ENCODE peak calls at places on chromosomes 7 and 10, in nine cellular contexts. H is K562, L is HepG2, J is H1, B is stomach, Y is transverse colon, T is sigmoid colon, K is A549, Q is SK-N-SH. Z is an unnamed sample.

GRCh38 chr7:44733708-44734481 is 14.8 kb upstream of the ZMIZ2 start:
- DNase-seq in H (no peak), L (no peak), J (no peak), B (no peak), Y (no peak), T (no peak), K (no peak), Q (no peak), Z (no peak)

GRCh38 chr7:51593638-51594037 is 277.0 kb upstream of the COBL start:
- DNase-seq in H (no peak), L (no peak), J (no peak), B (no peak), Y (no peak), T (no peak), K (no peak), Q (no peak), Z (no peak)

GRCh38 chr10:98470850-98471249 is 24.1 kb upstream of the HPS1 start:
- DNase-seq in H (no peak), L (no peak), J (no peak), B (no peak), Y (no peak), T (no peak), K (no peak), Q (no peak), Z (no peak)

GRCh38 chr10:14102056-14102455 is 228.7 kb downstream of the FRMD4A start:
- DNase-seq in H (no peak), L (no peak), J (no peak), B (no peak), Y (no peak), T (no peak), K (no peak), Q (no peak), Z (no peak)

GRCh38 chr7:26398436-26399308 is 107.0 kb downstream of the SNX10 start:
- DNase-seq in H (peak), L (no peak), J (no peak), B (peak), Y (peak), T (peak), K (peak), Q (peak), Z (peak)

GRCh38 chr7:151046603-151047573 is 1.4 kb upstream of the ASIC3 start:
- DNase-seq in H (peak), L (no peak), J (no peak), B (no peak), Y (no peak), T (no peak), K (no peak), Q (peak), Z (no peak)

GRCh38 chr7:19397917-19398316 is 252.7 kb upstream of the FERD3L start:
- DNase-seq in H (no peak), L (no peak), J (no peak), B (no peak), Y (no peak), T (no peak), K (no peak), Q (no peak), Z (no peak)

GRCh38 chr7:15648461-15648961 is 38.0 kb downstream of the MEOX2 start:
- DNase-seq in H (no peak), L (no peak), J (no peak), B (no peak), Y (no peak), T (no peak), K (no peak), Q (no peak), Z (no peak)

GRCh38 chr10:29501692-29502091 is 133.1 kb downstream of the SVIL start:
- DNase-seq in H (peak), L (no peak), J (no peak), B (no peak), Y (no peak), T (no peak), K (peak), Q (no peak), Z (no peak)

GRCh38 chr7:33604015-33604414 is 301.3 kb upstream of the BMPER start:
- DNase-seq in H (no peak), L (no peak), J (no peak), B (no peak), Y (no peak), T (no peak), K (no peak), Q (no peak), Z (no peak)

GRCh38 chr7:92461027-92462003 is 14.0 kb downstream of the GATAD1 start:
- DNase-seq in H (peak), L (peak), J (no peak), B (no peak), Y (peak), T (no peak), K (peak), Q (peak), Z (no peak)

GRCh38 chr10:20240643-20241042 is 424.4 kb downstream of the PLXDC2 start:
- DNase-seq in H (no peak), L (no peak), J (no peak), B (no peak), Y (no peak), T (no peak), K (no peak), Q (no peak), Z (no peak)

GRCh38 chr10:35594115-35594849 is 10.9 kb upstream of the GJD4 start:
- DNase-seq in H (no peak), L (no peak), J (peak), B (no peak), Y (no peak), T (no peak), K (no peak), Q (no peak), Z (no peak)

GRCh38 chr7:155881471-155882350 is 69.4 kb upstream of the SHH start:
- DNase-seq in H (no peak), L (no peak), J (no peak), B (peak), Y (no peak), T (peak), K (no peak), Q (no peak), Z (no peak)

GRCh38 chr7:5665106-5666025 is 116.1 kb downstream of the RNF216 start:
- DNase-seq in H (peak), L (peak), J (peak), B (peak), Y (peak), T (peak), K (peak), Q (peak), Z (peak)

GRCh38 chr7:78178319-78178718 is 379.7 kb downstream of the PHTF2 start:
- DNase-seq in H (no peak), L (no peak), J (no peak), B (no peak), Y (no peak), T (no peak), K (no peak), Q (no peak), Z (no peak)

GRCh38 chr10:131845505-131846223 is 55.1 kb upstream of the PPP2R2D start:
- DNase-seq in H (no peak), L (no peak), J (no peak), B (no peak), Y (no peak), T (no peak), K (no peak), Q (no peak), Z (no peak)

GRCh38 chr10:131786756-131787605 is 113.8 kb upstream of the PPP2R2D start:
- DNase-seq in H (peak), L (no peak), J (no peak), B (peak), Y (no peak), T (no peak), K (peak), Q (peak), Z (peak)

GRCh38 chr10:13106387-13106786 is 6.4 kb downstream of the OPTN start:
- DNase-seq in H (no peak), L (no peak), J (no peak), B (no peak), Y (no peak), T (no peak), K (no peak), Q (no peak), Z (no peak)

GRCh38 chr7:138460176-138460648 is at the start of gene TRIM24:
- DNase-seq in H (no peak), L (no peak), J (no peak), B (no peak), Y (no peak), T (peak), K (peak), Q (peak), Z (no peak)

GRCh38 chr10:95818663-95819062 is 62.7 kb downstream of the ENTPD1 start:
- DNase-seq in H (no peak), L (peak), J (no peak), B (no peak), Y (no peak), T (no peak), K (no peak), Q (no peak), Z (no peak)

GRCh38 chr10:100887761-100888296 is 24.9 kb upstream of the SLF2 start:
- DNase-seq in H (no peak), L (no peak), J (no peak), B (no peak), Y (no peak), T (no peak), K (no peak), Q (no peak), Z (no peak)

GRCh38 chr10:11330383-11331020 is 280.9 kb downstream of the USP6NL start:
- DNase-seq in H (no peak), L (no peak), J (no peak), B (no peak), Y (no peak), T (no peak), K (no peak), Q (no peak), Z (no peak)

GRCh38 chr7:71563276-71563675 is 431.3 kb downstream of the GALNT17 start:
- DNase-seq in H (no peak), L (no peak), J (no peak), B (no peak), Y (no peak), T (no peak), K (no peak), Q (no peak), Z (no peak)

GRCh38 chr7:2030475-2031456 is 202.0 kb downstream of the MAD1L1 start:
- DNase-seq in H (no peak), L (no peak), J (no peak), B (no peak), Y (no peak), T (peak), K (no peak), Q (peak), Z (peak)

GRCh38 chr7:112546723-112547513 is 66.1 kb downstream of the LSMEM1 start:
- DNase-seq in H (no peak), L (peak), J (peak), B (no peak), Y (no peak), T (no peak), K (no peak), Q (peak), Z (no peak)

GRCh38 chr7:124155400-124156022 is 122.6 kb upstream of the TMEM229A start:
- DNase-seq in H (no peak), L (peak), J (no peak), B (no peak), Y (no peak), T (no peak), K (peak), Q (peak), Z (no peak)

GRCh38 chr10:131851332-131851731 is 49.5 kb upstream of the PPP2R2D start:
- DNase-seq in H (no peak), L (no peak), J (no peak), B (no peak), Y (no peak), T (no peak), K (no peak), Q (no peak), Z (no peak)

GRCh38 chr10:75105576-75106197 is 5.8 kb upstream of the SAMD8 start:
- DNase-seq in H (no peak), L (no peak), J (no peak), B (peak), Y (no peak), T (peak), K (no peak), Q (no peak), Z (no peak)

GRCh38 chr10:12097791-12098190 is 29.0 kb downstream of the DHTKD1 start:
- DNase-seq in H (no peak), L (no peak), J (no peak), B (no peak), Y (peak), T (no peak), K (no peak), Q (no peak), Z (no peak)

GRCh38 chr10:54124209-54124890 is 676.7 kb downstream of the PCDH15 start:
- DNase-seq in H (no peak), L (no peak), J (no peak), B (no peak), Y (no peak), T (no peak), K (no peak), Q (no peak), Z (no peak)

GRCh38 chr10:29576681-29577080 is 58.1 kb downstream of the SVIL start:
- DNase-seq in H (no peak), L (no peak), J (no peak), B (no peak), Y (no peak), T (no peak), K (no peak), Q (no peak), Z (no peak)

GRCh38 chr7:21616796-21617436 is 74.1 kb downstream of the DNAH11 start:
- DNase-seq in H (no peak), L (no peak), J (no peak), B (no peak), Y (no peak), T (no peak), K (peak), Q (no peak), Z (no peak)

GRCh38 chr10:22016046-22016705 is 12.6 kb upstream of the DNAJC1 start:
- DNase-seq in H (no peak), L (no peak), J (no peak), B (no peak), Y (no peak), T (no peak), K (no peak), Q (no peak), Z (no peak)

GRCh38 chr10:31707578-31708411 is 220.8 kb downstream of the ARHGAP12 start:
- DNase-seq in H (no peak), L (no peak), J (no peak), B (no peak), Y (peak), T (peak), K (no peak), Q (no peak), Z (peak)

GRCh38 chr10:44008917-44009620 is 360.4 kb upstream of the ZNF32 start:
- DNase-seq in H (no peak), L (no peak), J (no peak), B (no peak), Y (no peak), T (no peak), K (no peak), Q (no peak), Z (no peak)

GRCh38 chr10:86244296-86244695 is 122.3 kb downstream of the GRID1 start:
- DNase-seq in H (no peak), L (no peak), J (no peak), B (no peak), Y (no peak), T (no peak), K (no peak), Q (peak), Z (no peak)

GRCh38 chr10:49135575-49136313 is 1.9 kb upstream of the FAM170B start:
- DNase-seq in H (no peak), L (no peak), J (no peak), B (no peak), Y (no peak), T (no peak), K (no peak), Q (no peak), Z (no peak)

GRCh38 chr10:63563623-63564022 is 42.4 kb downstream of the REEP3 start:
- DNase-seq in H (no peak), L (no peak), J (no peak), B (no peak), Y (no peak), T (no peak), K (no peak), Q (no peak), Z (no peak)

GRCh38 chr7:155660059-155660757 is 15.7 kb downstream of the RBM33 start:
- DNase-seq in H (no peak), L (no peak), J (no peak), B (no peak), Y (no peak), T (no peak), K (no peak), Q (no peak), Z (no peak)

DNA sequence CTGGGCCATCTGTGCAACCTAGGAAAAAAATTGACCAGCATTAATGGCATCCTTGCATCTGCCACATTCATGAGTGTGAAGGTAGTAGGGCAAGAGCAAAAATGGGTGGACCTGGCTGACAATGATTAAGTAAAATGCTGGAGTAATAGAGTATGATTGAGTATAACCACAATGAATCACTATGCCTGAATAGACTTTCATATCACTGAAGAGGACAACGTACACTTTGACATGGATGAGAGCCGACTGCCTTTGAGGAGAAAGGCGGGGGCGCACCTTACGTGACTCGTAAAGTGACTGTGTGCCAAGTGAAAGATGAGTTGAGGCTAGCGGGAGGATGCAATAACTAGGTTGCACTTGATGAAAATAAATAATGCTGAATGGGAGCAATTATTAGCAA is 596.3 kb downstream of the NXPH1 start:
- DNase-seq in H (no peak), L (no peak), J (no peak), B (no peak), Y (no peak), T (no peak), K (no peak), Q (no peak), Z (no peak)
- TF ChIP-seq EP300 in H (no peak), L (no peak), J (no peak), B (no peak), Y (no peak), T (no peak), K (no peak), Q (no peak), Z (no peak)

GRCh38 chr10:133100706-133101463 is 13.2 kb downstream of the ADGRA1 start:
- DNase-seq in H (peak), L (no peak), J (peak), B (peak), Y (no peak), T (no peak), K (no peak), Q (no peak), Z (no peak)
- TF ChIP-seq EP300 in H (no peak), L (no peak), J (no peak), B (no peak), Y (no peak), T (no peak), K (no peak), Q (no peak), Z (no peak)

DNA sequence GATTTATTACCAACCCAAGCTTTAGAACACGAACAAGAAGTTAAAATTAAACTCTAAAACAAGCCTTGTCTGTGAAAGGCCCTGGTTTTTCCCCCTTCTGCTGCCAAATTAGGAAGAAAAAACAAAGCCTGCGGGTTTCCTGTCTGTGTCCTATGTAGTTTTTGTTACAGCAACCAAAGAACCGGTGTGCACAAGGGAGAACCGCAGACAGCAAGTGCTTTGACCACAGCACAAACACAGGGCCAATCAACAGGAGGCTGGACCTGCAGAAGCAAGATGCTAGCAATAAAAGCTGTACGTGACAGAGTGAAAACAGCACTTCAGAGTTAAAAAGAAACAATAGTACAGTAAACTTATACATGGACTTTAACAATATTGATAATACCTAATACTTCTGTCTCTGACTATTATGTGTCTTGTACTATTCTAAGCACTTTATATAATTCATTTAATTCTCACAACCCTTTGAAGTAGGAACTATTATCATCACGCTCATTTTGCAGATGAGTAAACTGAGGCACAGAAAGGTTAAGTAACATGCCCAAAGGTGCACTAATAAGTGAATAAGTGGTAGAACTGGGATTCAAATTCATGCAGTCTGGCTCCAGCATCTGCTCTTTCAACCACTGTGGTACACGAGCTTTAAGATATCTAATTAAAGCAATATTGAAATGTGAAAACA is 66.0 kb downstream of the STK17A start:
- DNase-seq in H (no peak), L (no peak), J (no peak), B (no peak), Y (peak), T (no peak), K (no peak), Q (no peak), Z (no peak)
- TF ChIP-seq EP300 in H (no peak), L (no peak), J (no peak), B (no peak), Y (no peak), T (no peak), K (no peak), Q (no peak), Z (no peak)

GRCh38 chr7:130363156-130363847 is 17.0 kb upstream of the CPA1 start:
- DNase-seq in H (no peak), L (peak), J (no peak), B (no peak), Y (no peak), T (peak), K (peak), Q (no peak), Z (no peak)
- TF ChIP-seq EP300 in H (no peak), L (no peak), J (no peak), B (no peak), Y (no peak), T (no peak), K (no peak), Q (no peak), Z (no peak)

Z was measured in ovary.